ENCODE peak calls at places on chromosomes 3 and 15, in seven cellular contexts. One of them, this sample, is unnamed.

GRCh38 chr15:79007066-79007465 is 62.2 kb upstream of the CTSH start:
- DNase-seq in fibroblast of villous mesenchyme: peak
- DNase-seq in left ventricle myocardium inferior: peak
- DNase-seq in cardiac fibroblast: peak
- DNase-seq in AG04449: no peak
- DNase-seq in upper lobe of right lung: no peak
- DNase-seq in stomach: peak
- DNase-seq in this sample: peak

GRCh38 chr15:38688761-38689160 is 124.1 kb upstream of the RASGRP1 start:
- DNase-seq in fibroblast of villous mesenchyme: no peak
- DNase-seq in left ventricle myocardium inferior: no peak
- DNase-seq in cardiac fibroblast: no peak
- DNase-seq in AG04449: no peak
- DNase-seq in upper lobe of right lung: no peak
- DNase-seq in stomach: no peak
- DNase-seq in this sample: no peak

GRCh38 chr15:69210574-69210973 is 50.1 kb downstream of the GLCE start:
- DNase-seq in fibroblast of villous mesenchyme: no peak
- DNase-seq in left ventricle myocardium inferior: no peak
- DNase-seq in cardiac fibroblast: no peak
- DNase-seq in AG04449: no peak
- DNase-seq in upper lobe of right lung: no peak
- DNase-seq in stomach: no peak
- DNase-seq in this sample: no peak

GRCh38 chr3:186588619-186589018 is 18.1 kb downstream of the DNAJB11 start:
- DNase-seq in fibroblast of villous mesenchyme: no peak
- DNase-seq in left ventricle myocardium inferior: no peak
- DNase-seq in cardiac fibroblast: peak
- DNase-seq in AG04449: no peak
- DNase-seq in upper lobe of right lung: no peak
- DNase-seq in stomach: no peak
- DNase-seq in this sample: no peak

GRCh38 chr3:55567615-55568014 is 80.5 kb upstream of the WNT5A start:
- DNase-seq in fibroblast of villous mesenchyme: no peak
- DNase-seq in left ventricle myocardium inferior: no peak
- DNase-seq in cardiac fibroblast: no peak
- DNase-seq in AG04449: no peak
- DNase-seq in upper lobe of right lung: no peak
- DNase-seq in stomach: no peak
- DNase-seq in this sample: no peak

GRCh38 chr3:87025636-87026035 is 34.7 kb upstream of the VGLL3 start:
- DNase-seq in fibroblast of villous mesenchyme: peak
- DNase-seq in left ventricle myocardium inferior: no peak
- DNase-seq in cardiac fibroblast: no peak
- DNase-seq in AG04449: no peak
- DNase-seq in upper lobe of right lung: no peak
- DNase-seq in stomach: no peak
- DNase-seq in this sample: peak

GRCh38 chr3:37321260-37321852 is 147.0 kb upstream of the LRRFIP2 start:
- DNase-seq in fibroblast of villous mesenchyme: peak
- DNase-seq in left ventricle myocardium inferior: no peak
- DNase-seq in cardiac fibroblast: peak
- DNase-seq in AG04449: no peak
- DNase-seq in upper lobe of right lung: no peak
- DNase-seq in stomach: no peak
- DNase-seq in this sample: peak

GRCh38 chr15:76310470-76311070 is 699 bp downstream of the ETFA start:
- DNase-seq in fibroblast of villous mesenchyme: peak
- DNase-seq in left ventricle myocardium inferior: no peak
- DNase-seq in cardiac fibroblast: no peak
- DNase-seq in AG04449: no peak
- DNase-seq in upper lobe of right lung: no peak
- DNase-seq in stomach: no peak
- DNase-seq in this sample: peak

GRCh38 chr15:47674576-47675232 is 42.6 kb upstream of the SEMA6D start:
- DNase-seq in fibroblast of villous mesenchyme: no peak
- DNase-seq in left ventricle myocardium inferior: no peak
- DNase-seq in cardiac fibroblast: no peak
- DNase-seq in AG04449: no peak
- DNase-seq in upper lobe of right lung: no peak
- DNase-seq in stomach: no peak
- DNase-seq in this sample: no peak

GRCh38 chr3:98733778-98734281 is 29.3 kb upstream of the ST3GAL6 start:
- DNase-seq in fibroblast of villous mesenchyme: peak
- DNase-seq in left ventricle myocardium inferior: no peak
- DNase-seq in cardiac fibroblast: peak
- DNase-seq in AG04449: no peak
- DNase-seq in upper lobe of right lung: no peak
- DNase-seq in stomach: no peak
- DNase-seq in this sample: no peak

GRCh38 chr15:94584833-94585244 is 353.5 kb downstream of the MCTP2 start:
- DNase-seq in fibroblast of villous mesenchyme: no peak
- DNase-seq in left ventricle myocardium inferior: no peak
- DNase-seq in cardiac fibroblast: no peak
- DNase-seq in AG04449: no peak
- DNase-seq in upper lobe of right lung: no peak
- DNase-seq in stomach: no peak
- DNase-seq in this sample: no peak

GRCh38 chr3:73056365-73057150 is 4.9 kb upstream of the EBLN2 start:
- DNase-seq in fibroblast of villous mesenchyme: peak
- DNase-seq in left ventricle myocardium inferior: no peak
- DNase-seq in cardiac fibroblast: peak
- DNase-seq in AG04449: no peak
- DNase-seq in upper lobe of right lung: no peak
- DNase-seq in stomach: no peak
- DNase-seq in this sample: peak

GRCh38 chr3:11784962-11785361 is 61.7 kb downstream of the TAMM41 start:
- DNase-seq in fibroblast of villous mesenchyme: peak
- DNase-seq in left ventricle myocardium inferior: no peak
- DNase-seq in cardiac fibroblast: no peak
- DNase-seq in AG04449: no peak
- DNase-seq in upper lobe of right lung: no peak
- DNase-seq in stomach: no peak
- DNase-seq in this sample: no peak

GRCh38 chr15:58040117-58040516 is 25.4 kb downstream of the ALDH1A2 start:
- DNase-seq in fibroblast of villous mesenchyme: no peak
- DNase-seq in left ventricle myocardium inferior: no peak
- DNase-seq in cardiac fibroblast: no peak
- DNase-seq in AG04449: no peak
- DNase-seq in upper lobe of right lung: no peak
- DNase-seq in stomach: no peak
- DNase-seq in this sample: no peak

GRCh38 chr15:27582741-27583400 is 516.2 kb downstream of the OCA2 start:
- DNase-seq in fibroblast of villous mesenchyme: no peak
- DNase-seq in left ventricle myocardium inferior: no peak
- DNase-seq in cardiac fibroblast: no peak
- DNase-seq in AG04449: no peak
- DNase-seq in upper lobe of right lung: no peak
- DNase-seq in stomach: no peak
- DNase-seq in this sample: no peak

GRCh38 chr3:48656841-48657281 is 5.8 kb downstream of the CELSR3 start:
- DNase-seq in fibroblast of villous mesenchyme: no peak
- DNase-seq in left ventricle myocardium inferior: no peak
- DNase-seq in cardiac fibroblast: peak
- DNase-seq in AG04449: no peak
- DNase-seq in upper lobe of right lung: no peak
- DNase-seq in stomach: no peak
- DNase-seq in this sample: no peak

GRCh38 chr3:65919841-65920240 is 118.9 kb downstream of the MAGI1 start:
- DNase-seq in fibroblast of villous mesenchyme: no peak
- DNase-seq in left ventricle myocardium inferior: no peak
- DNase-seq in cardiac fibroblast: peak
- DNase-seq in AG04449: no peak
- DNase-seq in upper lobe of right lung: no peak
- DNase-seq in stomach: no peak
- DNase-seq in this sample: peak

GRCh38 chr3:72346526-72346926 is 501.7 kb downstream of the SHQ1 start:
- DNase-seq in fibroblast of villous mesenchyme: peak
- DNase-seq in left ventricle myocardium inferior: no peak
- DNase-seq in cardiac fibroblast: peak
- DNase-seq in AG04449: peak
- DNase-seq in upper lobe of right lung: no peak
- DNase-seq in stomach: no peak
- DNase-seq in this sample: peak

DNA sequence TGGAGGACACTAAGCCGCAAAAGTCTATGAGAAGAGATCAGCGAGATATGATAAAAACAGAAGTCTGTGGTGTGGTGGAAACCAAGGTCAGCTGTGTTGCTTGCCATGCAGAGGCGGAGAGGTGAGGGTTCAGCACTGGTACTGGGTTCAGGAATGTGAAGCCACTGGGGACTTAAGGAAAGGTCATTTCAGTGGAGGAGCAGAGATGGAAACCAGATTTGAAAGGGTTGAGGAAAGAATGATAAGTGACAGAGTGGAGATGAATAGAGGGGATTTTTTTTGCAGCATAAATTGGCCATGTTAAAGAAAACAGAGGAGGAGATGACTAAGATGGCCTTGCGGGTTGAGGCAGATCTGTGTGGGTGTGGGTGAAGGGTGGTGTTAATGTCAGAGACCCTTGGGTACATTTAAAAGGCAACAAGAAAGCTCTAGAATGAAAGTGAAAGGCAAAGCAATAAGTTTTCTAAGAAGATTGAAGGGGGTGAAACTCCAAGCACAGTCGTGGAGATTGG is 265.5 kb downstream of the ADAMTSL3 start:
- DNase-seq in fibroblast of villous mesenchyme: no peak
- DNase-seq in left ventricle myocardium inferior: no peak
- DNase-seq in cardiac fibroblast: no peak
- DNase-seq in AG04449: no peak
- DNase-seq in upper lobe of right lung: no peak
- DNase-seq in stomach: no peak
- DNase-seq in this sample: peak
- H3K4me3 ChIP-seq in fibroblast of villous mesenchyme: no peak
- H3K4me3 ChIP-seq in left ventricle myocardium inferior: no peak
- H3K4me3 ChIP-seq in cardiac fibroblast: no peak
- H3K4me3 ChIP-seq in AG04449: no peak
- H3K4me3 ChIP-seq in upper lobe of right lung: no peak
- H3K4me3 ChIP-seq in stomach: no peak
- H3K4me3 ChIP-seq in this sample: no peak

GRCh38 chr3:134838599-134838998 is 43.5 kb downstream of the EPHB1 start:
- DNase-seq in fibroblast of villous mesenchyme: no peak
- DNase-seq in left ventricle myocardium inferior: no peak
- DNase-seq in cardiac fibroblast: peak
- DNase-seq in AG04449: no peak
- DNase-seq in upper lobe of right lung: no peak
- DNase-seq in stomach: no peak
- DNase-seq in this sample: peak

GRCh38 chr3:134839422-134839821 is 44.4 kb downstream of the EPHB1 start:
- DNase-seq in fibroblast of villous mesenchyme: no peak
- DNase-seq in left ventricle myocardium inferior: no peak
- DNase-seq in cardiac fibroblast: no peak
- DNase-seq in AG04449: no peak
- DNase-seq in upper lobe of right lung: no peak
- DNase-seq in stomach: no peak
- DNase-seq in this sample: no peak

GRCh38 chr3:134839990-134840389 is 44.9 kb downstream of the EPHB1 start:
- DNase-seq in fibroblast of villous mesenchyme: no peak
- DNase-seq in left ventricle myocardium inferior: no peak
- DNase-seq in cardiac fibroblast: no peak
- DNase-seq in AG04449: no peak
- DNase-seq in upper lobe of right lung: no peak
- DNase-seq in stomach: no peak
- DNase-seq in this sample: no peak

GRCh38 chr3:134833453-134834163 is 38.5 kb downstream of the EPHB1 start:
- DNase-seq in fibroblast of villous mesenchyme: no peak
- DNase-seq in left ventricle myocardium inferior: no peak
- DNase-seq in cardiac fibroblast: no peak
- DNase-seq in AG04449: no peak
- DNase-seq in upper lobe of right lung: no peak
- DNase-seq in stomach: no peak
- DNase-seq in this sample: no peak

DNA sequence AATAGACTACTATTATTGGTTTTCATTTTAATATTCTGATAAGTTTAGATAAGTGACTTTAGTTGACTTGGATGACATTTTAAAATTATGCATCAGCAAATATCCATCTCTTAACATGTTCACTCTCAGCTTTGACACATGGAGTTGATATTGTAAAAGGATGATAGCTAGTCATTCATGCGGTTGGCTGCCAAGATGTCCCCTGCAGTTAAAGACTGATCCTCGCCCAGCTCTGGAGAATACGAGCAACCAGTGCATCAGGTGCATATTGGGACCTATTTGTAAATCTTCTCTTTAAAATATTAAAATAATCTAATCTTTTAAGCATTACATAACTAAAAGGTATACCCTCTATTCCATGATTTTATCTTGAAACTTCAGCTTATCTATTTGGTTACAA is 41.9 kb downstream of the EPHB1 start:
- DNase-seq in fibroblast of villous mesenchyme: no peak
- DNase-seq in left ventricle myocardium inferior: no peak
- DNase-seq in cardiac fibroblast: no peak
- DNase-seq in AG04449: no peak
- DNase-seq in upper lobe of right lung: no peak
- DNase-seq in stomach: no peak
- DNase-seq in this sample: no peak
- TF ChIP-seq CTCF in fibroblast of villous mesenchyme: no peak
- TF ChIP-seq CTCF in left ventricle myocardium inferior: no peak
- TF ChIP-seq CTCF in cardiac fibroblast: no peak
- TF ChIP-seq CTCF in AG04449: no peak
- TF ChIP-seq CTCF in upper lobe of right lung: no peak
- TF ChIP-seq CTCF in stomach: no peak
- TF ChIP-seq CTCF in this sample: no peak

DNA sequence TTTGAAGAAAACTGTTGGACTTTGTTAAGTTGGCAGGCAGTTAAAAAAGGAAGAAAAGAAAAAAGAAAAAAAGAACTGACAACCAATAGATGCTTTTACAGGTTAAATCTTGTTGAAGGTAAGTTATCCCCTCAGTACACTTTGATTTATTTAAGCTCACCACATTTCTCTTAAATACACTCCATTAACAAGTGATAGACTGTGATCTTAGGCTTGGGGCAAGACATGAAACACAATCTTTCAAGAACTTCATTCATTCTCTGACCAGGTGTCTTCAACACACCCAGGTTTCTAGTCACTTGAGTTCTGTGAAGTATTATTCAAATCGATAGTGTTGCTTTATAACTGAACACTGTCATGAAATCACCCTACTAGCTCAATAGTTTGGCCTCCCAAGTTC is 751.9 kb downstream of the ROBO1 start:
- DNase-seq in fibroblast of villous mesenchyme: no peak
- DNase-seq in left ventricle myocardium inferior: no peak
- DNase-seq in cardiac fibroblast: no peak
- DNase-seq in AG04449: no peak
- DNase-seq in upper lobe of right lung: no peak
- DNase-seq in stomach: no peak
- DNase-seq in this sample: no peak
- H3K4me3 ChIP-seq in fibroblast of villous mesenchyme: no peak
- H3K4me3 ChIP-seq in left ventricle myocardium inferior: peak
- H3K4me3 ChIP-seq in cardiac fibroblast: no peak
- H3K4me3 ChIP-seq in AG04449: peak
- H3K4me3 ChIP-seq in upper lobe of right lung: no peak
- H3K4me3 ChIP-seq in stomach: no peak
- H3K4me3 ChIP-seq in this sample: no peak

DNA sequence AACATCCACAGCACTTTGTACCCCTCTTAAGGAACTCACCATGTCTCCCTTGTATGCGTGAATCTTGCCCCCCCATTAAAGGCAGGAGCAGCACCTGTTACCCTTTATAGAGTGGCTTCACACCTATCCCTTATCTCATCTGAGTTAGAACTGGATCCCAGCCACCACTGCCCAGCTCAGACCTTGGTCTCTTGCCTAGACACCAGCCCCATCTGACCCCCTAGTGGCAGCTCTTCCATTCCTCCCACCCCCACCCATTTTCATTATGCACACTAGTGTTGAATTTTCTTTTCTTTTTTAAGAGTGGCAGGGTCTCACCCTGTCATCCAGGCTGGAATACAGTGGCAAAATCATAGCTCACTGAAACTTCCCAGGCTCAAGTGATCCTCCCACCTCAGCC is 3.2 kb upstream of the ZFYVE19 start:
- DNase-seq in fibroblast of villous mesenchyme: no peak
- DNase-seq in left ventricle myocardium inferior: no peak
- DNase-seq in cardiac fibroblast: no peak
- DNase-seq in AG04449: no peak
- DNase-seq in upper lobe of right lung: no peak
- DNase-seq in stomach: no peak
- DNase-seq in this sample: no peak
- TF ChIP-seq CTCF in fibroblast of villous mesenchyme: no peak
- TF ChIP-seq CTCF in left ventricle myocardium inferior: no peak
- TF ChIP-seq CTCF in cardiac fibroblast: no peak
- TF ChIP-seq CTCF in AG04449: no peak
- TF ChIP-seq CTCF in upper lobe of right lung: no peak
- TF ChIP-seq CTCF in stomach: no peak
- TF ChIP-seq CTCF in this sample: no peak